ENCODE peak calls at places on chromosomes 3 and 15, in seven cellular contexts. R, I, C, M, U, N and W are unnamed samples.

GRCh38 chr3:50816896-50817295 is 142.2 kb downstream of the DOCK3 start:
- DNase-seq in R (no peak), I (no peak), C (no peak), M (no peak), U (no peak), N (no peak), W (no peak)

GRCh38 chr3:154151969-154152368 is 30.8 kb downstream of the ARHGEF26 start:
- DNase-seq in R (no peak), I (no peak), C (no peak), M (no peak), U (no peak), N (no peak), W (no peak)

GRCh38 chr3:68239542-68239941 is 585.1 kb upstream of the SUCLG2 start:
- DNase-seq in R (no peak), I (peak), C (no peak), M (no peak), U (no peak), N (no peak), W (no peak)

GRCh38 chr15:68584704-68585573 is 6.1 kb downstream of the CORO2B start:
- DNase-seq in R (no peak), I (no peak), C (no peak), M (no peak), U (no peak), N (no peak), W (no peak)

GRCh38 chr3:170485696-170486095 is 67.0 kb downstream of the CLDN11 start:
- DNase-seq in R (no peak), I (no peak), C (no peak), M (no peak), U (no peak), N (no peak), W (no peak)

GRCh38 chr3:69567026-69567767 is 172.1 kb upstream of the MITF start:
- DNase-seq in R (no peak), I (no peak), C (no peak), M (no peak), U (no peak), N (no peak), W (no peak)

GRCh38 chr3:139533781-139534443 is 5.6 kb downstream of the RBP1 start:
- DNase-seq in R (no peak), I (peak), C (no peak), M (no peak), U (no peak), N (no peak), W (peak)

GRCh38 chr3:131543714-131544113 is 40.9 kb upstream of the MRPL3 start:
- DNase-seq in R (no peak), I (peak), C (no peak), M (no peak), U (peak), N (peak), W (no peak)

GRCh38 chr15:73368301-73369072 is at the start of gene HCN4:
- DNase-seq in R (peak), I (peak), C (peak), M (no peak), U (no peak), N (peak), W (peak)

GRCh38 chr3:173584834-173585831 is 187.6 kb downstream of the NLGN1 start:
- DNase-seq in R (peak), I (no peak), C (peak), M (no peak), U (peak), N (peak), W (peak)

GRCh38 chr3:156382458-156383346 is 172.2 kb downstream of the SSR3 start:
- DNase-seq in R (peak), I (peak), C (peak), M (no peak), U (peak), N (peak), W (peak)

GRCh38 chr3:100368421-100368820 is 32.5 kb downstream of the TOMM70 start:
- DNase-seq in R (no peak), I (no peak), C (no peak), M (no peak), U (no peak), N (no peak), W (no peak)

GRCh38 chr3:39907981-39908380 is 98.6 kb downstream of the MYRIP start:
- DNase-seq in R (no peak), I (no peak), C (no peak), M (no peak), U (peak), N (peak), W (peak)

GRCh38 chr3:170865209-170866094 is 4.5 kb downstream of the RPL22L1 start:
- DNase-seq in R (no peak), I (no peak), C (no peak), M (no peak), U (no peak), N (no peak), W (no peak)

GRCh38 chr3:42660898-42661297 is 7.4 kb downstream of the ZBTB47 start:
- DNase-seq in R (no peak), I (peak), C (no peak), M (no peak), U (no peak), N (no peak), W (no peak)

GRCh38 chr3:33060609-33061337 is 36.2 kb downstream of the GLB1 start:
- DNase-seq in R (no peak), I (no peak), C (no peak), M (no peak), U (peak), N (peak), W (no peak)

GRCh38 chr3:190381356-190381940 is 6.5 kb upstream of the CLDN16 start:
- DNase-seq in R (no peak), I (no peak), C (no peak), M (no peak), U (no peak), N (no peak), W (no peak)

GRCh38 chr15:29854413-29854812 is 32.1 kb upstream of the TJP1 start:
- DNase-seq in R (no peak), I (no peak), C (no peak), M (no peak), U (no peak), N (no peak), W (no peak)

GRCh38 chr3:24480497-24480896 is 14.2 kb downstream of the THRB start:
- DNase-seq in R (no peak), I (no peak), C (no peak), M (no peak), U (no peak), N (no peak), W (no peak)

GRCh38 chr3:933311-933710 is 159.5 kb upstream of the CNTN6 start:
- DNase-seq in R (no peak), I (peak), C (no peak), M (no peak), U (no peak), N (no peak), W (no peak)

GRCh38 chr3:196138927-196139680 is 57.2 kb upstream of the TFRC start:
- DNase-seq in R (no peak), I (no peak), C (no peak), M (no peak), U (no peak), N (no peak), W (no peak)

GRCh38 chr15:56537881-56538280 is 72.9 kb upstream of the MNS1 start:
- DNase-seq in R (no peak), I (no peak), C (no peak), M (no peak), U (peak), N (peak), W (no peak)

GRCh38 chr3:169722715-169723114 is 42.1 kb downstream of the TERC start:
- DNase-seq in R (no peak), I (no peak), C (no peak), M (no peak), U (no peak), N (no peak), W (no peak)

GRCh38 chr15:67035886-67036285 is 29.5 kb upstream of the SMAD3 start:
- DNase-seq in R (no peak), I (no peak), C (no peak), M (no peak), U (no peak), N (no peak), W (no peak)

GRCh38 chr3:157170861-157171260 is 10.9 kb upstream of the CCNL1 start:
- DNase-seq in R (no peak), I (no peak), C (no peak), M (no peak), U (no peak), N (no peak), W (no peak)

GRCh38 chr3:31533169-31533870 is 595 bp downstream of the STT3B start:
- DNase-seq in R (peak), I (peak), C (peak), M (peak), U (peak), N (peak), W (peak)

GRCh38 chr3:125480656-125481374 is 39.2 kb downstream of the SNX4 start:
- DNase-seq in R (no peak), I (no peak), C (no peak), M (no peak), U (no peak), N (no peak), W (no peak)

GRCh38 chr3:167978071-167978470 is 117.7 kb downstream of the GOLIM4 start:
- DNase-seq in R (no peak), I (no peak), C (no peak), M (no peak), U (peak), N (peak), W (no peak)

GRCh38 chr3:46603461-46604062 is 8.8 kb upstream of the FAM240A start:
- DNase-seq in R (no peak), I (no peak), C (no peak), M (no peak), U (no peak), N (no peak), W (no peak)
- TF ChIP-seq CTCF in R (no peak), I (no peak), C (no peak), M (no peak), U (no peak), N (no peak), W (no peak)

GRCh38 chr3:118736107-118736506 is 298.5 kb downstream of the IGSF11 start:
- DNase-seq in R (no peak), I (no peak), C (no peak), M (no peak), U (no peak), N (no peak), W (no peak)
- TF ChIP-seq CTCF in R (no peak), I (no peak), C (no peak), M (no peak), U (no peak), N (no peak), W (no peak)

DNA sequence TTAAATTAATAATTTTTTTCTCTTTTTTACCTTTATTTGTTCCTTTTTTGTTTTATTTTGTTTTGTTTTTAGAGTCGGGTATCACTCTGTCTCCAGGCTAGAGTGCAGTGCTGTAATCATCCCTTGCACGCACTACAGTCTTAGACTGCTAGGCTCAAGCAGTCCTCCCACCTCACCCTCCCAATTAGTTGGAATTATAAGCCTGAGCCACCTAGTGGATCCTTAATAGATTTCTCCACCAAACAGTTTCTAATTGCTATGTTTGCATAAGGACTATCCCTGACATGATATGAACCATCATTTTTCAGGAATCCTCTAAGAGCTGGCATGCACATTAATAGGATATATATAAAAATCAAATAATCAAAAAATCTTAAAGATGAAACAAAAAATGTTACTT is 993.2 kb downstream of the OTOL1 start:
- DNase-seq in R (no peak), I (no peak), C (no peak), M (no peak), U (no peak), N (no peak), W (no peak)
- TF ChIP-seq CTCF in R (peak), I (no peak), C (no peak), M (no peak), U (no peak), N (no peak), W (no peak)

GRCh38 chr3:72187131-72187530 is 402.2 kb upstream of the PROK2 start:
- DNase-seq in R (no peak), I (no peak), C (no peak), M (no peak), U (no peak), N (no peak), W (no peak)
- TF ChIP-seq CTCF in R (no peak), I (peak), C (no peak), M (peak), U (no peak), N (no peak), W (no peak)

GRCh38 chr3:13879102-13879945 is 547 bp downstream of the WNT7A start:
- DNase-seq in R (no peak), I (no peak), C (peak), M (peak), U (no peak), N (no peak), W (peak)

GRCh38 chr3:13880811-13881156 is 913 bp upstream of the WNT7A start:
- DNase-seq in R (no peak), I (no peak), C (peak), M (no peak), U (no peak), N (no peak), W (no peak)

GRCh38 chr3:13878711-13879101 is 1.2 kb downstream of the WNT7A start:
- DNase-seq in R (peak), I (peak), C (peak), M (peak), U (no peak), N (no peak), W (peak)

GRCh38 chr3:13881536-13882410 is 1.9 kb upstream of the WNT7A start:
- DNase-seq in R (no peak), I (no peak), C (no peak), M (no peak), U (no peak), N (no peak), W (no peak)

GRCh38 chr3:13879946-13880810 is at the start of gene WNT7A:
- DNase-seq in R (peak), I (peak), C (peak), M (peak), U (no peak), N (peak), W (peak)
- TF ChIP-seq CTCF in R (peak), I (peak), C (peak), M (no peak), U (peak), N (no peak), W (peak)

DNA sequence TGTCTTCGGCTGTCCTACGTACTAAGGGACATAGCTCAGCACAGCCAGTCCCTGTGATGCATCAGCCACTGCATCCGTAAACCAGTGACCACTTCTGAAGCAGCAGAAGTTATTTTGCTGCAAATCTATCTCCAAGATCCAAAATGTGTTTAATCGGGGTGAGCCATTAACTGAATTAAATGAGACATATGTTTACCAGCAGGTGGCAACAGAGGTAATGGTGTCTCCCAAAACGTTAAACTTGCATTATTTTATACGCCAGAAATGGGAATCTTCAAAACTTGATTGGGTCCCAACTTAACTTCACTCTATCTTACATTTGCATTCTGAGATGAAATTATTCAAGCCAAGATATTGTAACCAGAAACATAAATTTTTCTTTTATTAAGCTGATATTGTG is 75.3 kb upstream of the BOC start:
- DNase-seq in R (no peak), I (no peak), C (no peak), M (no peak), U (no peak), N (no peak), W (no peak)
- TF ChIP-seq CTCF in R (peak), I (peak), C (no peak), M (peak), U (peak), N (no peak), W (peak)

DNA sequence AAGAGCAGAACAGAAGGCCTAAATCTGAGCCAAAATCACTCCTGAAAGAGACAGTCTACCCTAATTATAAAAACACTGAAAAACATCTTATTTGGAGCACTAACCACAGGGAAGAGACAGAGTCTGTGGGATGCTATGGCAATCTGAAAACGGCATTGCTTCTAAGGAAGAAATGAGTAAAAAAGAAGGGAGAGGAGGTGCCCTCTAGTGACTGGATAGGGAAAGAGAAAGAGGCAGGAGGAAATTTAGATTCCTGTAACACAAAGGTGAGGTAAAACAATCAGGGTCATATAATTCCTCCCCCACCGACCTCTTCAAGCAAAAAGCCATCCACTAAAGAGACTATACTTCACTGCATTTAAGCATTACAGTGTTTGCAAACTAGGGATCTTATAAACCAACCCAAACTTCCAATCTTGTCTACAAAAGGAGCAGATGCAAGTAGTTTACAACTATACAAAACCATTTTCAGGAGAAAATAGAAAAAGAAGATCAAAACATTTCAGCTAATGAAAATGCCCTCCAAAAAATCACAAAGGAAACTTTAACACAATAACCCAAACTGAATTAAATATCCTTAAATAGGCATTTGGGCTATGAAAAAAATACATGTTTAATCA is 32.6 kb downstream of the HACD2 start:
- DNase-seq in R (no peak), I (no peak), C (no peak), M (no peak), U (no peak), N (no peak), W (no peak)
- TF ChIP-seq CTCF in R (peak), I (peak), C (peak), M (peak), U (peak), N (peak), W (peak)